ENCODE peak calls at places on chromosomes 1 and 21, in eight cellular contexts. U is spleen, W is mucosa of descending colon, L is GM12878, Y is stomach, X is keratinocyte, I is Caco-2, T is OCI-LY7. B is an unnamed sample. For H3K4me1, the result is how much of the 10 kb centered on the place peaks cover.

GRCh38 chr1:200542162-200542561 is 78.4 kb downstream of the KIF14 start:
- DNase-seq in U (no peak), I (no peak), Y (no peak), X (no peak), L (no peak), W (no peak), T (no peak), B (no peak)

GRCh38 chr1:53765656-53766055 is 26.7 kb upstream of the GLIS1 start:
- DNase-seq in U (no peak), I (no peak), L (no peak), Y (no peak), W (no peak), T (no peak), X (no peak), B (no peak)

GRCh38 chr1:202085682-202086373 is 36.9 kb upstream of the GPR37L1 start:
- DNase-seq in U (no peak), X (no peak), Y (peak), L (no peak), I (peak), T (no peak), W (peak), B (no peak)

GRCh38 chr1:156060937-156061636 is at the start of gene RAB25:
- DNase-seq in X (peak), W (peak), L (no peak), Y (peak), U (no peak), I (peak), T (no peak), B (peak)

GRCh38 chr1:41662061-41662655 is 177.7 kb upstream of the EDN2 start:
- DNase-seq in L (no peak), X (no peak), I (peak), Y (peak), U (peak), T (no peak), W (peak), B (peak)

GRCh38 chr1:53115403-53116306 is 26.8 kb downstream of the SLC1A7 start:
- DNase-seq in I (peak), T (no peak), X (no peak), Y (peak), U (no peak), W (no peak), L (no peak), B (no peak)

GRCh38 chr1:62625415-62625814 is 28.1 kb downstream of the ANGPTL3 start:
- DNase-seq in U (no peak), I (no peak), T (no peak), L (peak), X (no peak), Y (no peak), W (no peak), B (no peak)

GRCh38 chr1:214933375-214933774 is 149.2 kb upstream of the KCNK2 start:
- DNase-seq in X (no peak), Y (no peak), L (no peak), I (no peak), U (no peak), T (no peak), W (no peak), B (no peak)

GRCh38 chr1:195328102-195328501 is 1280.1 kb downstream of the KCNT2 start:
- DNase-seq in U (no peak), X (no peak), I (no peak), W (no peak), T (no peak), L (no peak), Y (no peak), B (no peak)

GRCh38 chr1:230753586-230754251 is 6.5 kb downstream of the CAPN9 start:
- DNase-seq in T (peak), Y (peak), I (no peak), X (no peak), L (no peak), W (peak), U (peak), B (no peak)

GRCh38 chr1:54302951-54303843 is 103.0 kb downstream of the SSBP3 start:
- DNase-seq in U (no peak), Y (no peak), W (no peak), X (no peak), L (no peak), I (no peak), T (no peak), B (no peak)

GRCh38 chr1:162215902-162216301 is 146.4 kb downstream of the NOS1AP start:
- DNase-seq in T (no peak), L (no peak), U (no peak), I (no peak), Y (no peak), W (peak), X (no peak), B (no peak)

GRCh38 chr1:102941364-102941947 is 166.9 kb downstream of the COL11A1 start:
- DNase-seq in I (peak), Y (no peak), L (no peak), U (no peak), W (no peak), T (no peak), X (no peak), B (no peak)

GRCh38 chr1:9573723-9574122 is 15.0 kb upstream of the TMEM201 start:
- DNase-seq in T (peak), W (no peak), I (peak), Y (no peak), X (no peak), U (no peak), L (no peak), B (no peak)

GRCh38 chr21:39136711-39137110 is 46.5 kb downstream of the PSMG1 start:
- DNase-seq in L (no peak), W (no peak), I (no peak), U (no peak), T (no peak), Y (no peak), X (no peak), B (peak)

GRCh38 chr21:44517175-44517899 is 22.7 kb downstream of the KRTAP10-1 start:
- DNase-seq in T (peak), W (no peak), I (peak), U (peak), Y (peak), X (no peak), L (peak), B (no peak)

GRCh38 chr1:98383341-98383740 is 278.2 kb upstream of the SNX7 start:
- DNase-seq in U (no peak), X (no peak), Y (no peak), I (no peak), W (no peak), L (no peak), T (no peak), B (no peak)

GRCh38 chr1:15579683-15580047 is 5.2 kb downstream of the AGMAT start:
- DNase-seq in U (no peak), X (no peak), I (no peak), W (no peak), Y (no peak), T (peak), L (peak), B (no peak)

GRCh38 chr1:3466366-3467075 is 12.1 kb downstream of the ARHGEF16 start:
- DNase-seq in X (no peak), I (no peak), U (peak), Y (no peak), W (no peak), T (no peak), L (no peak), B (no peak)

GRCh38 chr1:81174811-81175476 is 625.8 kb upstream of the ADGRL2 start:
- DNase-seq in U (no peak), L (no peak), Y (no peak), X (peak), I (no peak), W (no peak), T (no peak), B (no peak)

GRCh38 chr1:32247983-32248889 is 1.2 kb downstream of the FAM167B start:
- DNase-seq in T (peak), U (peak), I (peak), X (no peak), L (no peak), Y (peak), W (peak), B (peak)

GRCh38 chr1:46187106-46187869 is 10.9 kb downstream of the POMGNT1 start:
- DNase-seq in T (no peak), L (no peak), I (no peak), X (no peak), Y (peak), W (peak), U (no peak), B (no peak)
- H3K4me1 ChIP-seq in T (under half), L (under half), I (under half), X (half or more), Y (half or more), W (under half), U (under half), B (under half)

DNA sequence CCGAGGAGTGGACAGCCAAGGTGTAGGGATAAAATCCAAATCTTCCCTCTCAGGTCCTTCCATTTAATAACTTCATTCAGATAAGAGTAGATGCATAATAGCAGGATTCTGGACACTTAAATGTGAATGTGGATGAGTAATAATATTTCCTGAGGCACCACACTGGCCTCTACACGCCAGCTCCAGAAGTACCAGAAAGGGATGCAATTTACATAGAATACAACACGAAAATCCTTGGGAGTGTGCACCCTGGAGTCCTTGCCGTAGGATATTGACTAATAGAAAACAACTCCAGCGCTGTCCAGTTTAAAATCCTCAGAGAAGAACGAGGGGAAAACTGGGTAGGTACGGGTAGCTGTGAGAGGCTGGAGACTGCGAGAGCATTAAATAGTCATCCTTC is 6.9 kb downstream of the PLXNA2 start:
- DNase-seq in U (no peak), W (no peak), L (no peak), X (no peak), T (no peak), Y (no peak), I (no peak), B (no peak)
- H3K4me3 ChIP-seq in U (no peak), W (no peak), L (no peak), X (no peak), T (no peak), Y (no peak), I (no peak), B (no peak)

GRCh38 chr1:229378586-229379442 is 36.0 kb upstream of the CCSAP start:
- DNase-seq in L (no peak), I (no peak), T (no peak), U (no peak), W (no peak), X (no peak), Y (no peak), B (no peak)

GRCh38 chr1:229383188-229383587 is 40.3 kb upstream of the CCSAP start:
- DNase-seq in X (no peak), L (no peak), I (no peak), T (no peak), U (no peak), Y (no peak), W (no peak), B (no peak)

GRCh38 chr1:229381234-229381633 is 38.4 kb upstream of the CCSAP start:
- DNase-seq in X (no peak), I (no peak), Y (no peak), L (no peak), W (no peak), T (no peak), U (no peak), B (no peak)

GRCh38 chr1:229379901-229380300 is 37.1 kb upstream of the CCSAP start:
- DNase-seq in I (no peak), X (no peak), U (no peak), W (no peak), T (no peak), Y (no peak), L (no peak), B (no peak)

GRCh38 chr1:229380514-229381160 is 37.8 kb upstream of the CCSAP start:
- DNase-seq in W (no peak), I (no peak), U (no peak), L (no peak), Y (no peak), X (no peak), T (peak), B (no peak)
- TF ChIP-seq CTCF in W (no peak), I (no peak), U (no peak), L (no peak), Y (no peak), X (no peak), T (no peak), B (no peak)

GRCh38 chr1:109878531-109878930 is 32.1 kb upstream of the CSF1 start:
- DNase-seq in Y (no peak), U (no peak), X (no peak), W (no peak), T (no peak), I (no peak), L (no peak), B (no peak)

GRCh38 chr1:109875874-109876273 is 34.8 kb upstream of the CSF1 start:
- DNase-seq in I (no peak), W (no peak), T (no peak), Y (no peak), X (no peak), L (no peak), U (no peak), B (no peak)

GRCh38 chr1:109877776-109878175 is 32.9 kb upstream of the CSF1 start:
- DNase-seq in Y (no peak), X (no peak), T (no peak), U (no peak), W (no peak), L (no peak), I (no peak), B (no peak)

GRCh38 chr1:109876617-109877319 is 33.9 kb upstream of the CSF1 start:
- DNase-seq in I (no peak), W (no peak), T (no peak), X (no peak), L (no peak), Y (no peak), U (no peak), B (no peak)

DNA sequence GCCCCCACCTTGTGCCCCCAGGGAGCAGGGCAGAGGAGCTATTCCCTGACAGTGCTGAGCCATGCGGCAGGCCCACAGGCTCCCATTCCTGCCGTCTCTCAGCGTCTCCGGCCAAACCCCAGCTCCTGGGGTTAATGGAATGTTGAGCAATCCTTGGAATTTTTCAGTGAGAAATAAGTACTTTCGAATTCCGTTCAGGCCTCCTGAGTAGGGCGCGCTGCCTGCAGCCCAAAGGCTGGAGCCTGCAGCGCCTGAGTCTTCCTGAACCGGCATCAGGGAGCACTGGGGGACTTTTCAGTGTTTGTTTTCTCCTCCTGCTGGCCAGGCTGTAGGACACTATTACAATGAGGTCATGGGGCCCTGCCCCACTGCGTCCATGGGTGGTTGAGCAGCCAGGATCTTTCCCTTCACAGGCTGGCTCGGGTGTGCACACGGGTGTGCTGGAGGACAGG is 33.3 kb upstream of the CSF1 start:
- DNase-seq in U (no peak), X (no peak), Y (peak), T (no peak), W (peak), L (no peak), I (peak), B (peak)
- H3K4me1 ChIP-seq in U (under half), X (under half), Y (under half), T (under half), W (under half), L (under half), I (under half), B (under half)

GRCh38 chr21:41023936-41024335 is 144.0 kb upstream of the BACE2 start:
- DNase-seq in Y (no peak), T (no peak), I (no peak), W (no peak), U (no peak), X (no peak), L (no peak), B (no peak)

GRCh38 chr21:41024341-41025056 is 143.5 kb upstream of the BACE2 start:
- DNase-seq in X (no peak), L (no peak), U (no peak), Y (no peak), W (no peak), T (no peak), I (no peak), B (no peak)

GRCh38 chr21:41029573-41029972 is 138.4 kb upstream of the BACE2 start:
- DNase-seq in T (no peak), X (no peak), W (no peak), L (no peak), I (peak), U (no peak), Y (no peak), B (no peak)

GRCh38 chr21:41025057-41025390 is 142.9 kb upstream of the BACE2 start:
- DNase-seq in X (no peak), T (no peak), U (no peak), W (no peak), Y (no peak), L (no peak), I (no peak), B (no peak)
- H3K4me3 ChIP-seq in X (no peak), T (no peak), U (no peak), W (no peak), Y (no peak), L (no peak), I (no peak), B (no peak)

GRCh38 chr1:221543529-221544120 is 198.3 kb downstream of the DUSP10 start:
- DNase-seq in X (no peak), L (no peak), U (no peak), Y (no peak), I (no peak), W (no peak), T (no peak), B (no peak)
- TF ChIP-seq CTCF in X (peak), L (peak), U (peak), Y (peak), I (peak), W (no peak), T (peak), B (peak)

B was measured in lung.